ENCODE peak calls at places on chromosomes 13 and 19, in four cellular contexts. N is heart right ventricle, J is heart left ventricle, W is mammary epithelial cell. A is an unnamed sample. For H3K4me1 and H3K36me3, the result is how much of the 10 kb centered on the place peaks cover.

GRCh38 chr13:48401480-48401879 is 11.4 kb downstream of the LPAR6 start:
- DNase-seq in N (no peak), J (no peak), W (no peak), A (no peak)

GRCh38 chr13:49756263-49756662 is 36.2 kb downstream of the KPNA3 start:
- DNase-seq in N (no peak), J (no peak), W (no peak), A (no peak)

GRCh38 chr13:62337109-62337880 is 921.6 kb upstream of the PCDH20 start:
- DNase-seq in N (no peak), J (no peak), W (no peak), A (no peak)

GRCh38 chr13:113649212-113649611 is 8.8 kb downstream of the ATP4B start:
- DNase-seq in N (no peak), J (peak), W (no peak), A (peak)

GRCh38 chr19:47729799-47730520 is 15.4 kb upstream of the NOP53 start:
- DNase-seq in N (peak), J (peak), W (peak), A (peak)

GRCh38 chr13:33751151-33751550 is 66.8 kb upstream of the RFC3 start:
- DNase-seq in N (no peak), J (no peak), W (peak), A (no peak)

GRCh38 chr13:74203576-74203975 is 69.4 kb upstream of the KLF12 start:
- DNase-seq in N (no peak), J (no peak), W (no peak), A (no peak)

GRCh38 chr19:16598848-16599247 is 26.6 kb upstream of the SLC35E1 start:
- DNase-seq in N (no peak), J (no peak), W (no peak), A (no peak)

GRCh38 chr19:14159059-14159458 is 22.7 kb upstream of the ASF1B start:
- DNase-seq in N (no peak), J (no peak), W (no peak), A (peak)

GRCh38 chr13:30607908-30608307 is 9.8 kb upstream of the USPL1 start:
- DNase-seq in N (no peak), J (no peak), W (peak), A (no peak)

GRCh38 chr13:30306762-30307193 is 573 bp downstream of the KATNAL1 start:
- DNase-seq in N (peak), J (peak), W (peak), A (peak)

GRCh38 chr19:46404039-46404883 is 9.1 kb downstream of the CCDC8 start:
- DNase-seq in N (peak), J (peak), W (no peak), A (peak)

GRCh38 chr13:44903596-44903995 is 85.7 kb downstream of the NUFIP1 start:
- DNase-seq in N (peak), J (peak), W (no peak), A (peak)

GRCh38 chr19:8576273-8576993 is 809 bp downstream of the MYO1F start:
- DNase-seq in N (no peak), J (peak), W (no peak), A (no peak)

GRCh38 chr19:29285878-29286277 is 72.9 kb upstream of the UQCRFS1 start:
- DNase-seq in N (no peak), J (no peak), W (no peak), A (no peak)

GRCh38 chr13:19725320-19725719 is 57.4 kb downstream of the PSPC1 start:
- DNase-seq in N (no peak), J (no peak), W (no peak), A (no peak)

GRCh38 chr19:38862321-38863059 is 12.7 kb upstream of the HNRNPL start:
- DNase-seq in N (no peak), J (peak), W (no peak), A (peak)

GRCh38 chr13:114011226-114011625 is 37.4 kb upstream of the C13orf46 start:
- DNase-seq in N (no peak), J (peak), W (no peak), A (peak)

GRCh38 chr13:51549050-51549449 is 35.2 kb upstream of the WDFY2 start:
- DNase-seq in N (no peak), J (peak), W (no peak), A (no peak)

GRCh38 chr19:15556634-15557181 is 48.4 kb downstream of the CYP4F22 start:
- DNase-seq in N (no peak), J (no peak), W (no peak), A (no peak)

GRCh38 chr13:110492299-110493160 is 69.0 kb downstream of the RAB20 start:
- DNase-seq in N (no peak), J (no peak), W (no peak), A (no peak)

GRCh38 chr13:38042771-38043170 is 173.2 kb upstream of the TRPC4 start:
- DNase-seq in N (no peak), J (no peak), W (no peak), A (no peak)

GRCh38 chr19:13817018-13817614 is 21.9 kb downstream of the ZSWIM4 start:
- DNase-seq in N (no peak), J (peak), W (no peak), A (no peak)

GRCh38 chr13:111051656-111052232 is 63.4 kb upstream of the ARHGEF7 start:
- DNase-seq in N (no peak), J (no peak), W (no peak), A (no peak)

GRCh38 chr13:27792393-27793218 is at the start of gene GSX1:
- DNase-seq in N (peak), J (peak), W (peak), A (no peak)

GRCh38 chr13:76383671-76384461 is 502.3 kb downstream of the KCTD12 start:
- DNase-seq in N (no peak), J (peak), W (peak), A (peak)

GRCh38 chr13:21234537-21234936 is 58.1 kb downstream of the MRPL57 start:
- DNase-seq in N (no peak), J (no peak), W (peak), A (no peak)

DNA sequence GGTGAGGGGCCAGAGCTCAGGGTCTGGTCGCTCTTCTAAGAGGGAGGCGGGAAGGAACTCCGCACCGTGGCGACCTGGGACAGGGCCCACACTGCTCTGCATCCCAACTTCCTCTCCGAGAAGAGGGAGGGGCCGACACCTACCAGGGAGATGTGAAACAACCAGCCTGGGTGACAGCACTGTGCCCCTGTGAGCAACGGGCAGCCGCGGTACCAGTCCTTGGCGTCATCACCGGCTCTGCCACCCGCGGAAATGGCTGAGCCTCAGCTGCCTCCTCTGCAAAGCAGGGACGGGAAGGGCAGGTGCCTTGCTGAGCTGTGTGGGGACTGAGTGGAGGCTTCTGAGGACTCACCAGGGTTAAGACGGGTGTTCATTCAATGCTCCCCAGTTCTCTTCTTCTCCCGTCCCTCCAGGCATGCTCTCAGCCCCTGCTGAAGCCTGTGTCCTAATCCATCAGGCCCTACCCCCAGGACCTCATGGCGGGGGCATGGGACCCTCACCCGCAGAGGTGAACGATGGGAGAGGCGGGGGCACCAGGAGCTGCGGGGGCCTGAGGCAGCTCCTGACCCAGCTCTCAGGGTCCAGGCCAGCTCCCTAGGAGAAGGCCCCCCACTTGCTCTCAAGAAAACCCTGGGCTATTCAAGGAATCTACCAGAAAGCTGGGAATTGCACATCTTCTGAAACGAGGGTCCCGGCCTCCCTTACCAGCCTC is 9.3 kb downstream of the ZNF787 start:
- DNase-seq in N (peak), J (peak), W (no peak), A (peak)
- H3K4me1 ChIP-seq in N (half or more), J (half or more), W (under half), A (half or more)

GRCh38 chr19:311813-312261 is 20.6 kb upstream of the PLPP2 start:
- DNase-seq in N (peak), J (peak), W (no peak), A (no peak)
- H3K36me3 ChIP-seq in N (half or more), J (half or more), W (under half), A (half or more)

GRCh38 chr13:80341771-80342271 is 895 bp upstream of the SPRY2 start:
- DNase-seq in N (peak), J (peak), W (no peak), A (peak)

GRCh38 chr13:80339841-80340642 is 884 bp downstream of the SPRY2 start:
- DNase-seq in N (peak), J (peak), W (peak), A (peak)

GRCh38 chr13:80339578-80339840 is 1.4 kb downstream of the SPRY2 start:
- DNase-seq in N (no peak), J (no peak), W (no peak), A (no peak)

GRCh38 chr13:80341098-80341701 is at the start of gene SPRY2:
- DNase-seq in N (peak), J (peak), W (peak), A (peak)

GRCh38 chr13:80340643-80341097 is 256 bp downstream of the SPRY2 start:
- DNase-seq in N (no peak), J (no peak), W (no peak), A (peak)
- TF ChIP-seq CTCF in N (no peak), J (no peak), W (no peak), A (no peak)

GRCh38 chr19:18107235-18108083 is 9.9 kb downstream of the MAST3 start:
- DNase-seq in N (no peak), J (no peak), W (no peak), A (no peak)

GRCh38 chr19:18109363-18109730 is 11.8 kb downstream of the MAST3 start:
- DNase-seq in N (no peak), J (no peak), W (no peak), A (no peak)

GRCh38 chr19:18109731-18110671 is 12.4 kb downstream of the MAST3 start:
- DNase-seq in N (peak), J (peak), W (no peak), A (peak)

GRCh38 chr19:18110833-18111232 is 13.3 kb downstream of the MAST3 start:
- DNase-seq in N (no peak), J (no peak), W (no peak), A (no peak)

DNA sequence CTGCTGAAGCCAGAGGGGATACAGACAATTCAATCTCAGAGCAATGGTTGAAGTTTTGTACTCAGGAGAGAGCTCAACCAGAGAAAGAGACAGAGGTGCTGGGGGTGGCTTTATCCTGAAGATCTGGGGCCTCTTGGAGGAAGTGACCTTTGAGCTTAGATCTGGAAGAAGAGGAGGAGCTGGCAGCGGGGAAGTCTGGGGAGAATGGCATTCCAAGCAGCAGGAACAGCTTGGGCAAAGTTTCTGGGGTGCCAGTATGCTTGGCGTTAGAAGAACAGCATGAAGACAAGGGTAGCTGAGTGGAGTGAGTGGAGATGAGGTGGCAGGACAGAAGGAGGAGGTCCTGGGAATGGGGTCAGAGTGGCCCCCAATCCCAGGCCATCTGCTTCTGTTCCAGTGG is 11.3 kb downstream of the MAST3 start:
- DNase-seq in N (no peak), J (no peak), W (no peak), A (no peak)
- H3K4me1 ChIP-seq in N (under half), J (under half), W (under half), A (under half)

GRCh38 chr19:1430201-1430621 is 8.0 kb upstream of the RPS15 start:
- DNase-seq in N (no peak), J (no peak), W (no peak), A (no peak)
- H3K36me3 ChIP-seq in N (half or more), J (half or more), W (under half), A (half or more)

GRCh38 chr19:27794444-27795042 is 1418.4 kb downstream of the UQCRFS1 start:
- DNase-seq in N (peak), J (peak), W (peak), A (no peak)

GRCh38 chr19:27795369-27795768 is 1417.6 kb downstream of the UQCRFS1 start:
- DNase-seq in N (no peak), J (no peak), W (no peak), A (no peak)

GRCh38 chr19:27792576-27793127 is 1420.3 kb downstream of the UQCRFS1 start:
- DNase-seq in N (no peak), J (no peak), W (no peak), A (no peak)

GRCh38 chr19:27793644-27794443 is 1419.1 kb downstream of the UQCRFS1 start:
- DNase-seq in N (peak), J (peak), W (peak), A (peak)

DNA sequence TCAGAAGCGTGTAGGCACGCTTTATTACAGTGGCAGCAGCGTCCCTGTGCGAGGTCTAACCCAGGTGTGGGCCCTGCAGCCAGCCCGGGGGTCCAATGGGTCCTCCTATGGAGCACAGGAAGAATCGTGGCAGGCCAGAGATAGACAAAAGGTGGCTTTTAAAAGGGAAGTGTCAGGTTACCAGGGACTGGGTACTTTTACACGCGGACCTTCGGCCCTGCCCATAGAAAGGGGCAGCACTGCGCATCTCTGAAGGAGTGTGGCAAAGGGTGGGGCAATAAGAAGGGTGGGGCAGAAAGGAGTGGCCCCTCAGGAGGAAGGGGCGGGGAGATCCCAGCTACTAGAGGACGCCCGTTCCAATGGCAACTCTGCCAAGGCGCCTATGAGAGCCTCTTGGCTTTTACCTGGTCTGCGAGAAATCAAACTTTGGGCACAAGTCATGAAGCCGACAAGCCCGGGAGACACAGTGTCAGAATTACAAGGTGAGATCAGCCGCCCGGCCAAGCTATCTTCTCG is 1419.8 kb downstream of the UQCRFS1 start:
- DNase-seq in N (peak), J (peak), W (peak), A (peak)
- TF ChIP-seq CTCF in N (no peak), J (no peak), W (no peak), A (no peak)

GRCh38 chr19:49496574-49497008 is 357 bp downstream of the RPS11 start:
- DNase-seq in N (no peak), J (no peak), W (no peak), A (no peak)

GRCh38 chr19:49499030-49499670 is 2.9 kb downstream of the RPS11 start:
- DNase-seq in N (no peak), J (no peak), W (no peak), A (no peak)

GRCh38 chr19:49497047-49497789 is 984 bp downstream of the RPS11 start:
- DNase-seq in N (peak), J (peak), W (peak), A (peak)

GRCh38 chr19:49498475-49498874 is 2.2 kb downstream of the RPS11 start:
- DNase-seq in N (no peak), J (no peak), W (no peak), A (no peak)

DNA sequence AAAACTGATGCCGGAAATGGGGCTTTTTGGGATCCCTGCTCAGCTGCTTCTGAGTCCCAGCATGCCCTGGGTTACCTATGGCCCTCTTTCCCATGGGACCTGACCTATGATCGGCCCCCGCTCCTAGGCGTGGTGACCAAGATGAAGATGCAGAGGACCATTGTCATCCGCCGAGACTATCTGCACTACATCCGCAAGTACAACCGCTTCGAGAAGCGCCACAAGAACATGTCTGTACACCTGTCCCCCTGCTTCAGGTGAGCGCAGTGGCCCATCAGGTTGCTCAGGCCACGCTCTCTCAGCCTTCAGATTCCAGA is 1.5 kb downstream of the RPS11 start:
- DNase-seq in N (no peak), J (no peak), W (no peak), A (no peak)
- H3K4me1 ChIP-seq in N (half or more), J (under half), W (under half), A (under half)